ENCODE peak calls at places on chromosomes 13 and 19, in six cellular contexts. E, J, N, M, U and T are unnamed samples.

GRCh38 chr13:39765801-39766463 is 110.5 kb downstream of the COG6 start:
- DNase-seq in E (peak; percentile 48), J (no peak), N (no peak), M (peak; percentile 60), U (peak; percentile 76), T (no peak)

GRCh38 chr13:28356506-28357064 is 138.3 kb downstream of the FLT1 start:
- DNase-seq in E (peak; percentile 26), J (no peak), N (peak; percentile 41), M (no peak), U (no peak), T (no peak)

GRCh38 chr13:99218545-99218944 is 17.9 kb downstream of the UBAC2 start:
- DNase-seq in E (no peak), J (no peak), N (no peak), M (no peak), U (no peak), T (no peak)

GRCh38 chr13:19713186-19713965 is 69.4 kb downstream of the PSPC1 start:
- DNase-seq in E (peak; percentile 9), J (no peak), N (peak; percentile 80), M (no peak), U (no peak), T (no peak)

GRCh38 chr19:50514346-50515167 is 844 bp upstream of the ASPDH start:
- DNase-seq in E (no peak), J (no peak), N (no peak), M (peak; percentile 37), U (no peak), T (peak; percentile 75)

GRCh38 chr13:95643471-95643813 is 1.1 kb downstream of the DZIP1 start:
- DNase-seq in E (peak; percentile 67), J (no peak), N (peak; percentile 51), M (peak; percentile 36), U (no peak), T (no peak)

GRCh38 chr19:13299838-13300237 is 149.6 kb downstream of the IER2 start:
- DNase-seq in E (no peak), J (no peak), N (no peak), M (no peak), U (no peak), T (no peak)

GRCh38 chr13:30751183-30751933 is 16.0 kb downstream of the ALOX5AP start:
- DNase-seq in E (no peak), J (no peak), N (no peak), M (no peak), U (no peak), T (no peak)

GRCh38 chr13:38483623-38484022 is 134.0 kb downstream of the UFM1 start:
- DNase-seq in E (no peak), J (no peak), N (no peak), M (no peak), U (no peak), T (no peak)

GRCh38 chr13:43009506-43009905 is 13.9 kb upstream of the DNAJC15 start:
- DNase-seq in E (no peak), J (no peak), N (peak; percentile 48), M (no peak), U (no peak), T (no peak)

GRCh38 chr13:114145256-114145655 is 12.8 kb upstream of the RASA3 start:
- DNase-seq in E (no peak), J (no peak), N (no peak), M (no peak), U (peak; percentile 6), T (peak; percentile 46)

GRCh38 chr19:51689751-51690358 is 3.3 kb upstream of the SPACA6 start:
- DNase-seq in E (peak; percentile 96), J (no peak), N (peak; percentile 64), M (peak; percentile 91), U (peak; percentile 28), T (no peak)

GRCh38 chr13:101941095-101941777 is 460.6 kb downstream of the FGF14 start:
- DNase-seq in E (no peak), J (no peak), N (peak; percentile 3), M (no peak), U (no peak), T (no peak)

GRCh38 chr19:48520134-48520533 is 8.5 kb upstream of the LMTK3 start:
- DNase-seq in E (no peak), J (no peak), N (no peak), M (no peak), U (no peak), T (no peak)

GRCh38 chr13:60583911-60584753 is 187.1 kb downstream of the TDRD3 start:
- DNase-seq in E (peak; percentile 83), J (no peak), N (peak; percentile 66), M (no peak), U (peak; percentile 25), T (no peak)

GRCh38 chr19:409515-410242 is 732 bp upstream of the C2CD4C start:
- DNase-seq in E (peak; percentile 32), J (no peak), N (no peak), M (peak; percentile 24), U (no peak), T (peak; percentile 60)

GRCh38 chr13:49021953-49022352 is 46.2 kb downstream of the FNDC3A start:
- DNase-seq in E (no peak), J (no peak), N (no peak), M (no peak), U (no peak), T (no peak)

GRCh38 chr13:101514695-101515275 is 62.3 kb downstream of the ITGBL1 start:
- DNase-seq in E (peak; percentile 56), J (no peak), N (peak; percentile 76), M (no peak), U (no peak), T (no peak)

GRCh38 chr13:45361596-45362206 is 20.7 kb upstream of the TPT1 start:
- DNase-seq in E (peak; percentile 40), J (no peak), N (peak; percentile 38), M (no peak), U (no peak), T (no peak)

GRCh38 chr19:9130965-9131364 is 4.2 kb upstream of the OR7G3 start:
- DNase-seq in E (no peak), J (no peak), N (no peak), M (no peak), U (no peak), T (no peak)

GRCh38 chr13:24625870-24626419 is 54.3 kb upstream of the ATP12A start:
- DNase-seq in E (no peak), J (no peak), N (no peak), M (no peak), U (no peak), T (no peak)

GRCh38 chr13:95391785-95392184 is 90.5 kb upstream of the ABCC4 start:
- DNase-seq in E (no peak), J (no peak), N (no peak), M (no peak), U (no peak), T (no peak)

GRCh38 chr19:18588611-18589379 is at the start of gene REX1BD:
- DNase-seq in E (peak; percentile 89), J (no peak), N (peak; percentile 77), M (peak; percentile 90), U (peak; percentile 84), T (peak; percentile 94)

GRCh38 chr19:6035026-6035425 is 57.1 kb upstream of the RANBP3 start:
- DNase-seq in E (no peak), J (no peak), N (no peak), M (peak; percentile 17), U (no peak), T (peak; percentile 13)

GRCh38 chr19:6032827-6033226 is 54.9 kb upstream of the RANBP3 start:
- DNase-seq in E (no peak), J (no peak), N (no peak), M (peak; percentile 6), U (no peak), T (peak; percentile 26)

GRCh38 chr19:6032381-6032780 is 54.4 kb upstream of the RANBP3 start:
- DNase-seq in E (no peak), J (no peak), N (no peak), M (peak; percentile 11), U (no peak), T (peak; percentile 14)

GRCh38 chr19:6033744-6034264 is 55.9 kb upstream of the RANBP3 start:
- DNase-seq in E (no peak), J (no peak), N (no peak), M (peak; percentile 1), U (no peak), T (no peak)

DNA sequence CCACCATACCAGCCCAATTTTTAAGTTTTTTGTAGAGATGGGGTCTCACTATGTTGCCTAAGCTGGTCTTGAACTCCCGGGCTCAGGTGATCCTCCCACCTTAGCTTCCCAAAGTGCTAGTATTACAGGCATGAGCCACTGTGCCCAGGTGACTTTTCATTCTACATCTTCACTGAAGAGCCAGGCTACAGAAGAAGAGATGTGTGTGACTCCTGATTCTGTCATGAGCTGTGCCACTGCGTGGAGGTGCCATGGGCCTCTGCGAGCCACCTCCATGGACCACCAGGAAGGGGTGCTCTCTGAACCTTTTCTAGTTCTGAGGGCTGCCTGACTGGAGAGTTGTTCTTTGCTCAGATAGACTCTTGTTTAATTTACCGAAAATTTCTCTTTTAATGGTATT is 56.6 kb upstream of the RANBP3 start:
- DNase-seq in E (no peak), J (no peak), N (no peak), M (peak; percentile 1), U (no peak), T (peak; percentile 6)
- H3K4me3 ChIP-seq in E (no peak overlapping the region), J (no peak overlapping the region), N (no peak overlapping the region), M (no peak overlapping the region), U (no peak overlapping the region), T (no peak overlapping the region)

GRCh38 chr13:106795847-106796246 is 227.9 kb upstream of the ARGLU1 start:
- DNase-seq in E (no peak), J (no peak), N (peak; percentile 7), M (no peak), U (no peak), T (no peak)
- H3K4me3 ChIP-seq in E (no peak overlapping the region), J (peak overlapping the region; percentile 30), N (peak overlapping the region; percentile 41), M (no peak overlapping the region), U (no peak overlapping the region), T (peak overlapping the region; percentile 35)

DNA sequence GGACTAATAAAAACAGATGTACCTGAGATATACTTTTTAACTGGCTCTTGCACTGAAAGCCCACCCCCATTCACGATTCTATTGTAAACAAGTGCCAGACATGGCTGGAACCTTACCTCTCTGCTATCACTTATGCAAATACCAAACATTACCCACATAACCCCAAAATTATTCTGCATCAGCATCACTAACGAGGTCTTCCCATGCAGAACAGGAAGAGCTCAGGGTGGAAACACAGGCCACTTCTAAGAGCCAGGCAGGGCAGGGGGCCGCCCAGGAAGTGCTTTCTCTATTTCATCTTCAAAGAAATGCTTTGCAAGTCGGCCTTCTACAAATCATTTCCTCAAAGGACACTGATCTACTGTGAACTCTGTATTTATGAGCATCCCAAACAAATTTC is 7.3 kb downstream of the IRS2 start:
- DNase-seq in E (no peak), J (no peak), N (no peak), M (no peak), U (no peak), T (no peak)
- H3K4me3 ChIP-seq in E (no peak overlapping the region), J (peak overlapping the region; percentile 68), N (peak overlapping the region; percentile 55), M (peak overlapping the region; percentile 45), U (no peak overlapping the region), T (peak overlapping the region; percentile 84)

DNA sequence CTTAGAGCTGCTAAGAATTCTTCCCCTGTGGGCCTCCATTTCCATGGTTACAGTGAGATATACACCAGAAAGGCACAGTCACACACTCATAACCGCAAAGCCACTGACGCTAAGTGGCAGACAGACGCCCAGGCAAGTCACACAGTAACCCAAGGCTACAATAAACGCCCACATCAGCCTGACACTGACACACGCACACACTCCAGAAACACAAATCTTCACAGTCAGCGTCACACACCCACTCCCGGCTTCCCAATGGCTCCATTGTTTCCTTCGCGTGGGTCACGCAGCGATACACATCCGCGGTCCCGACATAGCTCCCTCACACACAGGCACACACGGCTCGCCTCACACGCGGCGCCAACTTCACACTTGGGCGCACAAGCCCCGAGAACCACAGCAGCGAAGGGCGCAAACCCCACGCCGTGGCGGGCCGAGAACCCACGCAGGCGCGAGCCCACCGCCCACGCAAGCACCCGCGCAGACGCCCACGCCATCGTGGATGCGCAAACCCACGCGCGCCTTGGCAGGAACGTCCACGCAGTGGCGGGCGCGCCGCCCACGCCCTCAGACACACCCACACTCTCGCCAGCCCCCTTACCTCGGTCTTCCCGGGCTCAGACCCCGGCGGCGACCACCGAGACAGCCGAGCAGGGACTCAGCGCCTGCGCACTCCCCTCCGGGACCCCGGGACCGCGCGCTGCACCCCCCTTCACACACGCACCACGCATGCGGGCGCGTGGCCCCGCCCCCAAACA is at the start of gene ZNF667:
- DNase-seq in E (peak; percentile 52), J (no peak), N (peak; percentile 41), M (no peak), U (no peak), T (no peak)
- H3K4me3 ChIP-seq in E (peak within 1 kb of the TSS; percentile 85), J (peak within 1 kb of the TSS; percentile 66), N (peak within 1 kb of the TSS; percentile 90), M (peak within 1 kb of the TSS; percentile 68), U (peak within 1 kb of the TSS; percentile 47), T (peak within 1 kb of the TSS; percentile 72)